ENCODE peak calls at places on chromosomes 2 and 18, in nine cellular contexts. V is fibroblast of the aortic adventitia, P is HT1080, C is GM23248, E is mucosa of descending colon, B is caudate nucleus, A is RKO, J is T-helper 17 cell, W is H7. F is an unnamed sample.

GRCh38 chr2:179936654-179937053 is 70.4 kb downstream of the CWC22 start:
- DNase-seq in C (peak; percentile 29), V (no peak), B (no peak), E (no peak), A (peak; percentile 33), J (no peak), P (peak; percentile 26), W (no peak), F (no peak)

GRCh38 chr18:46856975-46857374 is 60.3 kb downstream of the PIAS2 start:
- DNase-seq in W (no peak), E (no peak), A (peak; percentile 10), J (no peak), P (no peak), B (no peak), V (peak; percentile 5), C (no peak), F (no peak)

GRCh38 chr2:174005801-174006419 is 40.7 kb upstream of the SP3 start:
- DNase-seq in E (no peak), J (no peak), A (no peak), V (no peak), W (no peak), P (no peak), C (no peak), B (no peak), F (peak; percentile 31)

GRCh38 chr2:231683292-231683898 is 24.9 kb upstream of the PTMA start:
- DNase-seq in W (peak; percentile 48), V (no peak), B (peak; percentile 65), A (no peak), J (no peak), C (no peak), P (no peak), E (no peak), F (no peak)

GRCh38 chr2:27627963-27628766 is 647 bp downstream of the CCDC121 start:
- DNase-seq in B (peak; percentile 34), E (no peak), A (peak; percentile 92), V (peak; percentile 83), J (no peak), C (peak; percentile 96), W (peak; percentile 11), P (peak; percentile 90), F (peak; percentile 99)

GRCh38 chr2:95303191-95303914 is 6.2 kb downstream of the KCNIP3 start:
- DNase-seq in V (no peak), W (no peak), A (no peak), E (no peak), B (no peak), P (no peak), J (no peak), C (no peak), F (no peak)

GRCh38 chr2:231545105-231545902 is 15.1 kb upstream of the NMUR1 start:
- DNase-seq in A (no peak), C (no peak), V (peak; percentile 43), W (no peak), J (no peak), B (no peak), E (no peak), P (peak; percentile 83), F (peak; percentile 83)

GRCh38 chr2:238167761-238168160 is 9.0 kb downstream of the ERFE start:
- DNase-seq in P (no peak), C (peak; percentile 53), A (no peak), V (peak; percentile 25), E (no peak), J (no peak), B (no peak), W (peak; percentile 47), F (no peak)

GRCh38 chr18:9663377-9663776 is 44.7 kb upstream of the RAB31 start:
- DNase-seq in P (no peak), W (no peak), B (no peak), J (no peak), C (peak; percentile 24), E (no peak), A (no peak), V (no peak), F (no peak)

GRCh38 chr2:207206001-207206400 is 40.3 kb upstream of the KLF7 start:
- DNase-seq in A (no peak), C (no peak), V (no peak), E (no peak), B (no peak), P (no peak), J (no peak), W (no peak), F (no peak)

GRCh38 chr2:2123259-2123658 is 207.8 kb downstream of the MYT1L start:
- DNase-seq in P (no peak), W (no peak), A (no peak), V (no peak), E (no peak), J (no peak), B (no peak), C (no peak), F (no peak)

GRCh38 chr2:40721595-40721994 is 269.7 kb upstream of the SLC8A1 start:
- DNase-seq in W (no peak), P (peak; percentile 53), V (peak; percentile 16), E (no peak), C (peak; percentile 84), J (no peak), B (no peak), A (peak; percentile 32), F (peak; percentile 12)

GRCh38 chr2:220946552-220946951 is 625.6 kb downstream of the EPHA4 start:
- DNase-seq in J (no peak), C (peak; percentile 51), V (no peak), P (peak; percentile 41), W (no peak), B (no peak), A (no peak), E (no peak), F (peak; percentile 77)

GRCh38 chr2:8623958-8624591 is 57.8 kb upstream of the ID2 start:
- DNase-seq in P (no peak), W (no peak), C (no peak), E (no peak), A (no peak), V (no peak), B (no peak), J (no peak), F (no peak)

GRCh38 chr2:45892236-45892701 is 240.8 kb downstream of the PRKCE start:
- DNase-seq in A (no peak), W (no peak), J (no peak), C (no peak), V (no peak), B (no peak), P (no peak), E (no peak), F (peak; percentile 30)

GRCh38 chr2:70098032-70098431 is 10.8 kb downstream of the PCBP1 start:
- DNase-seq in A (no peak), V (no peak), J (no peak), W (no peak), B (no peak), C (no peak), P (no peak), E (no peak), F (no peak)

GRCh38 chr2:207397917-207398655 is 131.7 kb upstream of the CREB1 start:
- DNase-seq in P (no peak), C (peak; percentile 55), V (no peak), E (no peak), J (no peak), B (no peak), A (no peak), W (no peak), F (no peak)

F was measured in astrocyte.